ENCODE peak calls at places on chromosomes 3 and 15, in nine cellular contexts. Q is hepatocyte, H is GM23338, T is SK-N-SH, P is fibroblast of lung, W is body of pancreas, C is K562, D is endodermal cell, Z is adrenal gland. N is an unnamed sample. For H3K36me3, the result is how much of the 10 kb centered on the place peaks cover.

GRCh38 chr3:57952208-57952631 is 56.0 kb upstream of the FLNB start:
- DNase-seq in Q (peak), H (peak), T (peak), P (peak), W (peak), C (peak), D (peak), Z (peak), N (peak)

GRCh38 chr3:172751188-172751571 is 654 bp downstream of the ECT2 start:
- DNase-seq in Q (peak), H (no peak), T (peak), P (peak), W (no peak), C (peak), D (no peak), Z (no peak), N (no peak)

GRCh38 chr3:42711491-42712343 is 9.1 kb upstream of the HHATL start:
- DNase-seq in Q (no peak), H (peak), T (peak), P (no peak), W (no peak), C (no peak), D (peak), Z (no peak), N (no peak)

GRCh38 chr3:153614563-153614962 is 452.5 kb downstream of the RAP2B start:
- DNase-seq in Q (no peak), H (no peak), T (no peak), P (peak), W (no peak), C (no peak), D (no peak), Z (no peak), N (peak)

GRCh38 chr3:150738688-150739087 is 24.3 kb downstream of the SIAH2 start:
- DNase-seq in Q (peak), H (no peak), T (no peak), P (no peak), W (no peak), C (no peak), D (no peak), Z (peak), N (no peak)

GRCh38 chr15:51403072-51403878 is 61.8 kb downstream of the GLDN start:
- DNase-seq in Q (peak), H (peak), T (peak), P (peak), W (peak), C (no peak), D (peak), Z (no peak), N (no peak)

GRCh38 chr3:170806141-170806540 is 63.9 kb downstream of the RPL22L1 start:
- DNase-seq in Q (no peak), H (no peak), T (no peak), P (no peak), W (no peak), C (no peak), D (no peak), Z (no peak), N (no peak)

GRCh38 chr15:75061272-75061671 is 37.9 kb downstream of the PPCDC start:
- DNase-seq in Q (no peak), H (no peak), T (no peak), P (peak), W (no peak), C (no peak), D (peak), Z (no peak), N (no peak)

GRCh38 chr3:4814302-4814903 is 164.8 kb upstream of the BHLHE40 start:
- DNase-seq in Q (no peak), H (no peak), T (no peak), P (no peak), W (peak), C (peak), D (no peak), Z (peak), N (no peak)

GRCh38 chr15:100861511-100861991 is 18.1 kb upstream of the ALDH1A3 start:
- DNase-seq in Q (no peak), H (no peak), T (no peak), P (no peak), W (no peak), C (no peak), D (no peak), Z (no peak), N (no peak)

GRCh38 chr15:74790080-74790916 is 8.4 kb downstream of the CSK start:
- DNase-seq in Q (peak), H (no peak), T (peak), P (peak), W (peak), C (no peak), D (no peak), Z (peak), N (peak)

GRCh38 chr3:94615275-94616065 is 552.6 kb downstream of the NSUN3 start:
- DNase-seq in Q (no peak), H (no peak), T (no peak), P (no peak), W (no peak), C (no peak), D (no peak), Z (no peak), N (no peak)

GRCh38 chr3:9422712-9423424 is 25.5 kb downstream of the SETD5 start:
- DNase-seq in Q (peak), H (peak), T (peak), P (peak), W (peak), C (peak), D (peak), Z (peak), N (peak)

GRCh38 chr3:176631175-176631574 is 566.1 kb downstream of the TBL1XR1 start:
- DNase-seq in Q (no peak), H (no peak), T (no peak), P (peak), W (no peak), C (no peak), D (no peak), Z (no peak), N (no peak)

GRCh38 chr3:188220988-188221818 is 67.2 kb downstream of the LPP start:
- DNase-seq in Q (no peak), H (no peak), T (no peak), P (peak), W (peak), C (no peak), D (no peak), Z (peak), N (no peak)

GRCh38 chr3:18008706-18009363 is 266.4 kb upstream of the TBC1D5 start:
- DNase-seq in Q (no peak), H (no peak), T (no peak), P (no peak), W (no peak), C (no peak), D (no peak), Z (no peak), N (no peak)

GRCh38 chr3:133136114-133137041 is 98.2 kb downstream of the TMEM108 start:
- DNase-seq in Q (peak), H (no peak), T (peak), P (no peak), W (no peak), C (no peak), D (no peak), Z (no peak), N (no peak)

GRCh38 chr3:62378329-62378789 is 5.0 kb upstream of the FEZF2 start:
- DNase-seq in Q (no peak), H (peak), T (peak), P (no peak), W (no peak), C (no peak), D (peak), Z (no peak), N (no peak)

GRCh38 chr3:72944696-72945095 is 51.9 kb upstream of the PPP4R2 start:
- DNase-seq in Q (no peak), H (no peak), T (no peak), P (no peak), W (no peak), C (no peak), D (no peak), Z (no peak), N (no peak)

GRCh38 chr3:38027466-38028465 is 1.7 kb downstream of the PLCD1 start:
- DNase-seq in Q (peak), H (no peak), T (no peak), P (no peak), W (no peak), C (no peak), D (peak), Z (no peak), N (no peak)

GRCh38 chr15:91879148-91879547 is 25.6 kb downstream of the SLCO3A1 start:
- DNase-seq in Q (no peak), H (no peak), T (no peak), P (no peak), W (no peak), C (no peak), D (no peak), Z (no peak), N (no peak)

GRCh38 chr3:158792709-158793108 is 9.1 kb upstream of the MFSD1 start:
- DNase-seq in Q (peak), H (no peak), T (no peak), P (peak), W (no peak), C (no peak), D (no peak), Z (peak), N (no peak)

GRCh38 chr3:31356941-31357340 is 175.8 kb upstream of the STT3B start:
- DNase-seq in Q (peak), H (peak), T (no peak), P (peak), W (peak), C (peak), D (peak), Z (peak), N (no peak)

GRCh38 chr3:12999147-13000140 is 73.8 kb downstream of the IQSEC1 start:
- DNase-seq in Q (peak), H (no peak), T (no peak), P (no peak), W (peak), C (peak), D (no peak), Z (peak), N (no peak)

GRCh38 chr3:98763814-98764691 is 913 bp downstream of the ST3GAL6 start:
- DNase-seq in Q (no peak), H (no peak), T (no peak), P (peak), W (no peak), C (no peak), D (no peak), Z (no peak), N (no peak)

GRCh38 chr3:112582242-112582874 is 20.5 kb downstream of the SLC35A5 start:
- DNase-seq in Q (peak), H (peak), T (peak), P (peak), W (peak), C (peak), D (peak), Z (peak), N (peak)

GRCh38 chr15:29638781-29639180 is 183.5 kb downstream of the TJP1 start:
- DNase-seq in Q (peak), H (no peak), T (no peak), P (no peak), W (no peak), C (no peak), D (no peak), Z (no peak), N (peak)

GRCh38 chr3:129240436-129240835 is 9.0 kb upstream of the COPG1 start:
- DNase-seq in Q (no peak), H (no peak), T (no peak), P (no peak), W (no peak), C (peak), D (no peak), Z (no peak), N (no peak)

GRCh38 chr3:190575441-190576190 is 61.7 kb downstream of the IL1RAP start:
- DNase-seq in Q (no peak), H (no peak), T (no peak), P (no peak), W (no peak), C (no peak), D (no peak), Z (no peak), N (no peak)

GRCh38 chr15:89335289-89336041 is 841 bp upstream of the POLG start:
- DNase-seq in Q (peak), H (peak), T (peak), P (no peak), W (peak), C (peak), D (no peak), Z (no peak), N (no peak)

GRCh38 chr3:137263982-137264777 is 306.4 kb downstream of the IL20RB start:
- DNase-seq in Q (peak), H (no peak), T (peak), P (no peak), W (peak), C (no peak), D (no peak), Z (no peak), N (no peak)

GRCh38 chr3:72186485-72186864 is 401.5 kb upstream of the PROK2 start:
- DNase-seq in Q (no peak), H (no peak), T (no peak), P (peak), W (no peak), C (no peak), D (no peak), Z (peak), N (no peak)

GRCh38 chr15:99105516-99106341 is 849 bp downstream of the SYNM start:
- DNase-seq in Q (peak), H (peak), T (peak), P (peak), W (peak), C (no peak), D (peak), Z (peak), N (no peak)

GRCh38 chr15:63843901-63844317 is 10.2 kb upstream of the HERC1 start:
- DNase-seq in Q (peak), H (peak), T (no peak), P (no peak), W (no peak), C (no peak), D (peak), Z (no peak), N (no peak)

GRCh38 chr3:174302746-174303315 is 556.3 kb upstream of the NAALADL2 start:
- DNase-seq in Q (no peak), H (no peak), T (no peak), P (no peak), W (no peak), C (no peak), D (no peak), Z (no peak), N (no peak)

GRCh38 chr3:134328147-134328591 is 46.1 kb downstream of the AMOTL2 start:
- DNase-seq in Q (no peak), H (no peak), T (no peak), P (peak), W (no peak), C (no peak), D (peak), Z (no peak), N (peak)

GRCh38 chr3:27165348-27165747 is 203.8 kb downstream of the NEK10 start:
- DNase-seq in Q (peak), H (no peak), T (no peak), P (peak), W (no peak), C (no peak), D (no peak), Z (no peak), N (peak)

GRCh38 chr3:64353256-64353655 is 128.0 kb upstream of the PRICKLE2 start:
- DNase-seq in Q (no peak), H (no peak), T (no peak), P (peak), W (no peak), C (no peak), D (no peak), Z (no peak), N (no peak)
- H3K4me3 ChIP-seq in Q (no peak), H (no peak), T (no peak), P (peak), W (no peak), C (no peak), D (no peak), Z (no peak), N (no peak)

DNA sequence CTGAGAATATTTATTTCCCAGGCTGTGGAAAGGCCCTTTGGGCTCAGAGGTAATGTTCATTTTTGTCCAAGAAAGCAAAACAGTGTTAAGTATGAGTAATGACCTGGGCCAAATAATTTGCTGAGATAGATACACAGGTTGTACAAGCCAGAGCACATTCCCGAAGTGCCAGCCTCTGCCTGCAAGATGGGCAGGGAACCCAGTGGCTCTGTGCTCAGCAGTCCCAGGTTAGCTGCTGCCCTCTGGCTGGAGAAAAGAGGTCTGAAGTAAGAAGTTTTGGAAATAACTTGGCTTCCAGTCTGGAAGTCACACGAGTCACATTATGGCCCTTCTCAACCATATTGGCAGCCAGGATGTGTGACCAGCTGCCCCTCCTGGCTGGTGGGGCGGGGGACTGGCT is 20.2 kb downstream of the MYZAP start:
- DNase-seq in Q (peak), H (peak), T (peak), P (peak), W (peak), C (no peak), D (peak), Z (peak), N (peak)
- TF ChIP-seq CTCF in Q (peak), H (peak), T (peak), P (peak), W (peak), C (no peak), D (peak), Z (peak), N (peak)

GRCh38 chr3:45933586-45933985 is 9.7 kb upstream of the CXCR6 start:
- DNase-seq in Q (no peak), H (no peak), T (no peak), P (peak), W (no peak), C (no peak), D (no peak), Z (no peak), N (no peak)
- H3K36me3 ChIP-seq in Q (under half), H (under half), T (under half), P (under half), W (under half), C (half or more), D (under half), Z (under half), N (under half)

GRCh38 chr3:24480497-24480896 is 14.2 kb downstream of the THRB start:
- DNase-seq in Q (no peak), H (no peak), T (no peak), P (no peak), W (no peak), C (no peak), D (no peak), Z (no peak), N (no peak)

GRCh38 chr3:24475945-24476344 is 18.7 kb downstream of the THRB start:
- DNase-seq in Q (no peak), H (peak), T (no peak), P (no peak), W (no peak), C (no peak), D (peak), Z (no peak), N (no peak)

GRCh38 chr3:24479816-24480215 is 14.8 kb downstream of the THRB start:
- DNase-seq in Q (no peak), H (no peak), T (no peak), P (no peak), W (no peak), C (no peak), D (no peak), Z (no peak), N (no peak)

GRCh38 chr3:24474862-24475261 is 19.8 kb downstream of the THRB start:
- DNase-seq in Q (no peak), H (no peak), T (no peak), P (no peak), W (no peak), C (no peak), D (no peak), Z (no peak), N (no peak)

GRCh38 chr3:24477090-24477656 is 17.5 kb downstream of the THRB start:
- DNase-seq in Q (no peak), H (peak), T (no peak), P (no peak), W (no peak), C (no peak), D (peak), Z (no peak), N (no peak)
- H3K4me3 ChIP-seq in Q (no peak), H (peak), T (no peak), P (no peak), W (no peak), C (no peak), D (no peak), Z (no peak), N (no peak)

DNA sequence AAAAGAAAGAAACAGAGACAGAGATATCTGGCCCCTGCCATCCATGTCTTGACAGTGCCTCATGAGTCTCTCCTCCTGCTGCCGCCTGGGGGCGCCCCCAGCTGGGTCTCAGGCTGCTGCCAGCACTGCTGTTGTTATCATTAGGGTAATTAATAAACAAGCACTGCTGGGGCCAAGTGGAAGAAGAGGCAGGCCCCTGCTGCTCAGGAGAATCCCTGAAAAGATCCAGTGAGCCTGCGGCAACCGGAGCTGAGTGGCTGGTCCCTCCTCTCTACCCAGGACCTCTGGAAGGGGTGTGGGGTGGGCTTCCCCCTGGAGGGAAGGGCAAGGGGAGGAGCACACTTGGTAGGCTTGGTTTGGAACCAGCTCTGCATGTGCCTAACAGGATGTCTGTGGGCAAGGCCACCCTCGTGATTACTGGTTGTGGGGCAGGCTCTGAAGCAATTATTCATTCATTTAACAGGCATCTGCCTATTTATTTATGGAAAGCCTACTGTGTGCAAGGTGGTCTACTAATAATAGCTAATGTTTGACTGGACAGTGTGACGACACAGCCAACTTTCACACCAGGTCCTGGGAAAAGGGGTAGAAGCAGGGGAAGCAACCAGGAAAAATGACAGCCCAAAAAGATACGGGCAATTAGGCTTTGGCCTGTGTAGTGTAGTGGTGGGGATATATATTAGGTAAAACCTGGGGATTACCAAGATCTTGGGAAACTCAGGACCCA is 1.2 kb upstream of the TYRO3 start:
- DNase-seq in Q (peak), H (peak), T (peak), P (peak), W (peak), C (peak), D (peak), Z (peak), N (no peak)
- TF ChIP-seq CTCF in Q (peak), H (peak), T (peak), P (peak), W (peak), C (peak), D (peak), Z (peak), N (peak)

GRCh38 chr15:41813426-41813825 is 14.5 kb upstream of the JMJD7 start:
- DNase-seq in Q (no peak), H (no peak), T (no peak), P (no peak), W (no peak), C (no peak), D (no peak), Z (no peak), N (no peak)
- H3K36me3 ChIP-seq in Q (under half), H (under half), T (under half), P (under half), W (under half), C (under half), D (under half), Z (under half), N (under half)

GRCh38 chr3:34683851-34684250 is 885.4 kb downstream of the PDCD6IP start:
- DNase-seq in Q (peak), H (peak), T (peak), P (peak), W (peak), C (peak), D (peak), Z (peak), N (peak)
- H3K4me3 ChIP-seq in Q (no peak), H (no peak), T (no peak), P (no peak), W (no peak), C (no peak), D (no peak), Z (no peak), N (no peak)

N was measured in kidney epithelial cell.